ENCODE peak calls at places on chromosome 21, in five cellular contexts. F is progenitor cell of endocrine pancreas, I is keratinocyte, L is AG10803, P is IMR-90. Z is an unnamed sample.

GRCh38 chr21:43861716-43862115 is 3.3 kb upstream of the AGPAT3 start:
- DNase-seq in F (no peak), L (no peak), I (no peak), P (no peak), Z (no peak)

GRCh38 chr21:45447821-45448220 is 42.9 kb downstream of the COL18A1 start:
- DNase-seq in I (no peak), P (no peak), L (no peak), F (no peak), Z (no peak)

GRCh38 chr21:42441963-42442362 is 38.3 kb downstream of the UBASH3A start:
- DNase-seq in I (no peak), P (no peak), F (no peak), L (no peak), Z (no peak)

GRCh38 chr21:45076245-45076661 is 1.9 kb downstream of the ADARB1 start:
- DNase-seq in F (no peak), P (peak; percentile 68), I (no peak), L (peak; percentile 40), Z (no peak)

GRCh38 chr21:35226302-35226701 is 177.2 kb upstream of the RUNX1 start:
- DNase-seq in L (peak; percentile 58), I (no peak), F (no peak), P (peak; percentile 75), Z (peak; percentile 56)

GRCh38 chr21:23292292-23292691 is 2294.1 kb downstream of the NCAM2 start:
- DNase-seq in I (no peak), P (no peak), F (no peak), L (no peak), Z (no peak)

GRCh38 chr21:33110340-33110715 is 40.4 kb downstream of the OLIG1 start:
- DNase-seq in I (no peak), P (no peak), F (no peak), L (no peak), Z (no peak)

GRCh38 chr21:35226960-35227741 is 178.0 kb upstream of the RUNX1 start:
- DNase-seq in L (no peak), P (no peak), I (no peak), F (no peak), Z (no peak)

GRCh38 chr21:34344058-34344425 is 19.8 kb upstream of the KCNE2 start:
- DNase-seq in I (no peak), P (no peak), F (no peak), L (no peak), Z (no peak)

GRCh38 chr21:44813727-44814126 is 4.1 kb downstream of the SUMO3 start:
- DNase-seq in L (no peak), P (no peak), F (no peak), I (no peak), Z (no peak)

GRCh38 chr21:45302082-45303061 is 14.7 kb upstream of the POFUT2 start:
- DNase-seq in P (no peak), I (no peak), L (peak; percentile 49), F (no peak), Z (no peak)

GRCh38 chr21:23507501-23507900 is 2099.8 kb downstream of the MRPL39 start:
- DNase-seq in F (no peak), I (no peak), P (no peak), L (no peak), Z (no peak)

GRCh38 chr21:43933680-43934079 is 68.7 kb downstream of the AGPAT3 start:
- DNase-seq in I (no peak), P (no peak), F (no peak), L (no peak), Z (no peak)

GRCh38 chr21:14699433-14700410 is 153.6 kb upstream of the SAMSN1 start:
- DNase-seq in F (no peak), L (no peak), I (no peak), P (no peak), Z (no peak)

GRCh38 chr21:44778983-44779382 is 22.6 kb downstream of the UBE2G2 start:
- DNase-seq in I (no peak), L (no peak), P (no peak), F (no peak), Z (no peak)

GRCh38 chr21:33117268-33117888 is 47.4 kb downstream of the OLIG1 start:
- DNase-seq in L (no peak), F (no peak), P (no peak), I (no peak), Z (no peak)

GRCh38 chr21:34822957-34823356 is 154.2 kb downstream of the CLIC6 start:
- DNase-seq in L (peak; percentile 64), F (no peak), P (peak; percentile 68), I (no peak), Z (peak; percentile 69)

GRCh38 chr21:21751286-21751685 is 753.1 kb downstream of the NCAM2 start:
- DNase-seq in I (no peak), P (no peak), F (no peak), L (no peak), Z (no peak)

GRCh38 chr21:24861471-24861870 is 745.8 kb downstream of the MRPL39 start:
- DNase-seq in P (no peak), I (no peak), L (no peak), F (no peak), Z (no peak)

GRCh38 chr21:35565204-35565611 is 495.1 kb downstream of the SETD4 start:
- DNase-seq in L (peak; percentile 85), I (no peak), F (no peak), P (peak; percentile 95), Z (peak; percentile 89)

GRCh38 chr21:34702341-34702807 is 33.6 kb downstream of the CLIC6 start:
- DNase-seq in F (no peak), P (peak; percentile 98), L (peak; percentile 98), I (peak; percentile 59), Z (peak; percentile 91)

GRCh38 chr21:17386498-17386897 is 126.3 kb upstream of the CXADR start:
- DNase-seq in L (no peak), F (no peak), P (no peak), I (no peak), Z (no peak)

GRCh38 chr21:44845418-44846200 is 27.7 kb upstream of the SUMO3 start:
- DNase-seq in L (peak; percentile 45), I (no peak), F (peak; percentile 44), P (peak; percentile 24), Z (peak; percentile 41)

GRCh38 chr21:44815852-44816628 is 1.8 kb downstream of the SUMO3 start:
- DNase-seq in F (no peak), L (no peak), P (no peak), I (no peak), Z (no peak)

DNA sequence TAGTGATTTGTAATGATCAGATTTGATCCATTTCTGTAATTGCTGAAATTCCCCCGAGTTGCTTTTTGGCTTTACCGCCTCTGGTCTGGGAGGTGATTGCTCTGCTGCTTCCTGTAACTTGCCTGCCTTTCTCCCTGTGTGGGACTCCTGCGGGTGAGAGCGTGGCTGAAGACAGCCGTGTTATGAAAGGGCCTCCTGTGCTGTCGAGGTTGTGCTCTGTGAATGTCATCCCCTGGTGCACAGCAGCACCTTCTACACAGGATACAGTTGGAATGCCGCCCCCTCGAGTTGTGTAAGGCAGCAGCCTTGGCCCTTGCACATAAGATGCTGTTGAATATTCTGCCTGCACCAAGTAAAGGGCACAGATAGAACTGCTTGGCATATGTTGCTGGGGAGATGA is 5.9 kb downstream of the SOD1 start:
- DNase-seq in F (no peak), L (no peak), P (peak; percentile 54), I (no peak), Z (no peak)
- TF ChIP-seq CTCF in F (no peak), L (no peak), P (no peak), I (no peak), Z (no peak)

GRCh38 chr21:19607983-19608668 is 1204.5 kb upstream of the TMPRSS15 start:
- DNase-seq in F (no peak), P (no peak), L (no peak), I (no peak), Z (no peak)
- TF ChIP-seq CTCF in F (no peak), P (no peak), L (no peak), I (no peak), Z (no peak)

GRCh38 chr21:30408782-30409494 is 13.1 kb downstream of the KRTAP13-1 start:
- DNase-seq in L (peak; percentile 22), F (peak; percentile 48), I (peak; percentile 32), P (no peak), Z (no peak)
- TF ChIP-seq CTCF in L (peak; percentile 27), F (peak; percentile 70), I (peak; percentile 85), P (no peak), Z (peak; percentile 10)

DNA sequence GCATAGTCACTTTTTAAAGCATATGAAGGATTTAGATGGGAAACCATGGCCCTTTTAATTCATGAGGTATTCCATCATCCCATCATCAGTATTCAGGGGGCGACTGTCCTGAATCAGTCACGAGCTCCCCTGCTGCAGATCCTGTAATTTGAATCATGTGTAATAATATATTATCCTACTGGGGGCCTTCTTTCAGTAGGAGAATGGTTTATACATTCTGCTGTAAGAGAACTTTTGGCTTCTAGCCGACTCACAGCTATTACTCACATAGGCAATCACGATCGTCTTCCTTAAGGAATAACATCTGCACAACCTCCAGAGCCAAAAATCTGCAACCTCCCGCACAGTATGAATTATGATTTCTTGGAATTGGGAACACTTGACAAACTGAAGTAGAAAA is 342.9 kb downstream of the USP25 start:
- DNase-seq in L (peak; percentile 89), P (peak; percentile 93), I (no peak), F (no peak), Z (peak; percentile 49)
- TF ChIP-seq CTCF in L (no peak), P (peak; percentile 3), I (no peak), F (no peak), Z (no peak)

DNA sequence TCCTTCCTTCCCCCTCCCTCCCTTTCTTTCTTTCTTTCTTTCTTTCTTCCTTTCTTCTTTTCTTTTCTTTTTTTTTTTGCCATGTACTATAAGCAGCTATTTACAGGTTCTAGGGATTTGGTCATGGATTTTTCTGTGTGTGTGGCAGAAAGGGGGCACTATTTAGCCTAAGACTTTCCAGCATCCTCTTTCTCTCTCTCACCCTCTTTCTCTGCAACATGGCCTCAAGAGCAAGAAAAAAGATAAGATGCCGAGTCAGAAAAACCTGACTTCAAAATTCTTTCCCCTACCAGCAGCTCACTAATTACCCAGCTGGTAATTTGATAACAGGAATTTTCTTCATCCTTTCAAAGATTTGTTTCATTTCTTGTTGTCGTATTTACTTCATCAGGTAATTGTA is 458.3 kb upstream of the ADAMTS5 start:
- DNase-seq in P (no peak), I (no peak), L (no peak), F (no peak), Z (no peak)
- TF ChIP-seq CTCF in P (no peak), I (peak; percentile 19), L (no peak), F (no peak), Z (peak; percentile 41)

GRCh38 chr21:26169061-26169610 is 1.4 kb downstream of the APP start:
- DNase-seq in P (peak; percentile 71), F (peak; percentile 14), I (no peak), L (peak; percentile 72), Z (peak; percentile 57)
- TF ChIP-seq CTCF in P (peak; percentile 38), F (peak; percentile 51), I (peak; percentile 53), L (peak; percentile 62), Z (peak; percentile 68)

GRCh38 chr21:41396452-41397107 is 29.5 kb upstream of the MX1 start:
- DNase-seq in P (no peak), L (no peak), I (no peak), F (no peak), Z (no peak)
- TF ChIP-seq CTCF in P (no peak), L (no peak), I (no peak), F (no peak), Z (no peak)

GRCh38 chr21:46471514-46471913 is 12.8 kb downstream of the DIP2A start:
- DNase-seq in P (no peak), L (no peak), I (no peak), F (no peak), Z (no peak)
- TF ChIP-seq CTCF in P (no peak), L (no peak), I (no peak), F (no peak), Z (no peak)

Z was measured in HFFc6.